ENCODE peak calls at places on chromosomes 4 and X, in eight cellular contexts. P, G, I, N, W, L, D and Q are unnamed samples.

GRCh38 chr4:48169636-48170035 is 35.6 kb upstream of the TXK start:
- DNase-seq in G (no peak), W (no peak), N (no peak), P (no peak), I (no peak), L (no peak), D (no peak), Q (no peak)

GRCh38 chrX:124421898-124422622 is 75.7 kb downstream of the SH2D1A start:
- DNase-seq in G (no peak), W (no peak), L (no peak), N (no peak), I (no peak), P (no peak), D (no peak), Q (no peak)

GRCh38 chr4:118953276-118953675 is 64.6 kb downstream of the SYNPO2 start:
- DNase-seq in G (no peak), L (no peak), P (no peak), W (no peak), N (no peak), I (no peak), D (no peak), Q (no peak)

GRCh38 chrX:73239242-73239641 is 24.6 kb upstream of the NAP1L2 start:
- DNase-seq in N (no peak), I (no peak), L (no peak), D (no peak), W (no peak), G (no peak), P (no peak), Q (no peak)

GRCh38 chr4:172654482-172654881 is 514.1 kb upstream of the GALNT7 start:
- DNase-seq in L (no peak), I (no peak), D (no peak), P (no peak), W (no peak), N (no peak), G (no peak), Q (no peak)

GRCh38 chrX:73556159-73556558 is 6.8 kb upstream of the CHIC1 start:
- DNase-seq in I (no peak), P (no peak), D (no peak), N (no peak), G (no peak), L (no peak), W (no peak), Q (no peak)

GRCh38 chrX:46488712-46489111 is 56.5 kb downstream of the ZNF674 start:
- DNase-seq in P (no peak), D (no peak), L (no peak), W (no peak), N (no peak), G (no peak), I (peak), Q (no peak)

GRCh38 chr4:121534187-121534586 is 153.4 kb upstream of the QRFPR start:
- DNase-seq in G (no peak), I (no peak), P (no peak), W (no peak), D (no peak), L (no peak), N (no peak), Q (no peak)

GRCh38 chr4:88616275-88616996 is 24.2 kb downstream of the HERC3 start:
- DNase-seq in D (no peak), W (no peak), L (no peak), I (no peak), G (no peak), N (no peak), P (no peak), Q (no peak)

GRCh38 chr4:26055855-26056254 is 141.8 kb downstream of the SMIM20 start:
- DNase-seq in N (no peak), I (no peak), L (no peak), G (no peak), P (no peak), D (no peak), W (no peak), Q (no peak)

GRCh38 chr4:10456270-10457254 is 664 bp downstream of the ZNF518B start:
- DNase-seq in G (no peak), D (peak), I (peak), N (peak), L (peak), P (no peak), W (peak), Q (no peak)

GRCh38 chrX:56728321-56728720 is 722 bp upstream of the NBDY start:
- DNase-seq in I (no peak), D (no peak), N (no peak), W (no peak), P (no peak), G (no peak), L (no peak), Q (no peak)

GRCh38 chr4:1752284-1753041 is 31.1 kb downstream of the TACC3 start:
- DNase-seq in W (peak), G (no peak), L (no peak), N (no peak), D (peak), P (peak), I (no peak), Q (peak)

GRCh38 chr4:180949825-180950224 is 1293.4 kb upstream of the TENM3 start:
- DNase-seq in L (no peak), D (no peak), I (no peak), W (no peak), N (no peak), P (no peak), G (no peak), Q (no peak)

GRCh38 chr4:142085631-142086292 is 449.4 kb downstream of the IL15 start:
- DNase-seq in G (no peak), P (no peak), W (no peak), L (no peak), D (no peak), I (no peak), N (no peak), Q (no peak)

DNA sequence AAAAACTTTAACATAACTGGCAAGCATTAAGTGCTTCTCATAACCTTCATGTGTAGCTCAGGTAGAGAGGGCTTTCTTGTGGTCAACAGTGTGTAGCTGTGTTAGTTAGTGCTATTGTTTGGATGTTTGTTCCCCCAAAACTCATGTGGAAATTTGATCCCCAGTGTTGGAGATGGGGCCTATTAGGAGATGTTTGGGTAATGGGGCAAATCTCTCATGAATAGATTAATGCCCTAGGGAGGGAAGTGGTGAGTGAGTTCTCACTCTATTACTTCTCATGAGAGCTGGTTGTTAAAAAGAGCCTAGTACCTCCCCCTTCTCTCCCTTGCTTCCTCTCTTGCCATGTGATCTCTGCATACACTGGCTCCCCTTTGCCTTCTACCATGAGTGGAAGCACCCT is 16.5 kb upstream of the SLC25A43 start:
- DNase-seq in N (no peak), I (no peak), P (no peak), L (no peak), D (no peak), W (no peak), G (no peak), Q (no peak)
- TF ChIP-seq POLR2A in N (no peak), I (no peak), P (no peak), L (no peak), D (no peak), W (no peak), G (no peak), Q (no peak)

GRCh38 chr4:169238445-169238844 is 32.3 kb downstream of the SH3RF1 start:
- DNase-seq in P (no peak), N (no peak), D (peak), L (no peak), W (no peak), G (no peak), I (no peak), Q (no peak)
- TF ChIP-seq POLR2AphosphoS5 in P (no peak), N (no peak), D (peak), L (no peak), W (no peak), G (no peak), I (no peak), Q (no peak)

GRCh38 chrX:129956765-129957164 is 25.7 kb upstream of the BCORL1 start:
- DNase-seq in N (no peak), G (no peak), P (no peak), I (no peak), W (no peak), L (no peak), D (no peak), Q (no peak)

GRCh38 chrX:129958814-129959492 is 23.5 kb upstream of the BCORL1 start:
- DNase-seq in L (no peak), N (no peak), G (no peak), D (no peak), W (no peak), I (no peak), P (no peak), Q (no peak)

GRCh38 chrX:129956145-129956544 is 26.3 kb upstream of the BCORL1 start:
- DNase-seq in L (no peak), I (no peak), N (no peak), W (no peak), D (no peak), P (no peak), G (no peak), Q (no peak)

GRCh38 chrX:129955682-129956081 is 26.8 kb upstream of the BCORL1 start:
- DNase-seq in W (no peak), N (no peak), D (no peak), L (no peak), P (no peak), I (no peak), G (no peak), Q (no peak)

GRCh38 chrX:129957241-129958099 is 25.0 kb upstream of the BCORL1 start:
- DNase-seq in W (peak), D (peak), N (peak), L (peak), P (peak), G (no peak), I (no peak), Q (no peak)
- TF ChIP-seq POLR2A in W (peak), D (no peak), N (peak), L (no peak), P (no peak), G (no peak), I (no peak), Q (no peak)

GRCh38 chr4:3073158-3074077 is 920 bp downstream of the HTT-AS start:
- DNase-seq in W (no peak), I (no peak), G (no peak), N (no peak), L (peak), D (no peak), P (no peak), Q (no peak)
- TF ChIP-seq POLR2AphosphoS5 in W (no peak), I (no peak), G (no peak), N (no peak), L (peak), D (peak), P (peak), Q (no peak)

DNA sequence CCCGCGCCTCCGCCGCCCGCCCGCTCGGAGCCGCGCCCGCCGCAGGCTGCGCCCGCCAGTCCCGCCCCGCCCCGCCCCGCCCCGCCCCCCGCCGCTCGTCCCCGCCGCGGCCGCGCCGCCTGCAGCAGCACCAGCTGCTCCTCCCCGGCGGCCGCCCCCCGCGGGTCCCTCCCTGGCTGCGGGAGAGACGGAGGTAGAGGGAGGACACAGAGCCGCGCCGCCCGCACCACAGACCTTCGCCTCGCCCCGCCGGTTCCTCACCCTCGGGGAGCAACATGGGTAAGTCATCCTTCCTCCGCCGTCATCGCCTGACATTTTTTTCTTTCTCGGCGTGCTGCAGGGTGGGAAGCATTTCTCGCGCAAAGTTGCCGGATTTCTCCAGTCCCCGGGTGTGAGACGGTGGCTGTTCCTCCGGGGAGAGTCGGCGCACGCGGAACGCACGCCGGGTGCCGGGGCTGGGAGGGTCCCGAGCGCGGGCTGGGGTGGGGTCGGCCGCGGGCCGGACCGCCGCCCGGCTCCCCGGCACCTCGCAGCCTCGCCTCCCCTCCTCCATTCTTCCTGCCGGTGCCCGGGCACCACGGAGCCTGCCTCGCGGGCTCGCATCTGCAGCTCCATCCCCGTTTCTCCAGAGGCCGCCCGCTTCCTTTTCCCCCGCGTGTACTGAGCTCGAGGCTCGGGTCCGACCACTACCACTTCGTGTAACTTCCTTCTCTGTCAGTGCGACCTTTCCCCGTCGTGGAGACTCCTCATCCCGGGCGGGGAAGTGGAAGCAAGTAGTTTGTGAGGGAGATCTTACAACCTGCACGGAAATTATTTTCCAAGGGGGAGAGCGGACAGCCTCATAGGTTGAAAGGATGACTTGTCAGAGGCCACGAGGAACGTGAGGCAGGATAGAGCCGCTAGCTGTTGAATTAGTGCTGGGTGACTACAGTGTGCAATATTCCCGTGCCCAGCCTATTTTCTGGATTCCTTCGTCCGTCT is at the start of gene RAP1GDS1:
- DNase-seq in P (peak), I (peak), N (peak), W (peak), G (peak), D (peak), L (peak), Q (peak)
- TF ChIP-seq POLR2A in P (no peak), I (no peak), N (peak), W (no peak), G (no peak), D (peak), L (peak), Q (no peak)